ENCODE peak calls at places on chromosomes 12 and 14, in six cellular contexts. R is adrenal gland, M is neural progenitor cell, E is uterus, Y is pancreas, W is fibroblast of the aortic adventitia. K is an unnamed sample.

GRCh38 chr12:108744021-108744897 is 12.9 kb upstream of the CORO1C start:
- DNase-seq in R (no peak), M (no peak), E (peak; percentile 4), Y (no peak), W (no peak), K (no peak)

GRCh38 chr12:78963439-78964222 is 99.1 kb downstream of the SYT1 start:
- DNase-seq in R (no peak), M (no peak), E (no peak), Y (no peak), W (peak; percentile 43), K (no peak)

GRCh38 chr12:25690996-25691864 is 138.1 kb upstream of the LMNTD1 start:
- DNase-seq in R (no peak), M (no peak), E (no peak), Y (no peak), W (peak; percentile 45), K (no peak)

GRCh38 chr12:1773937-1774655 is 46.3 kb upstream of the LRTM2 start:
- DNase-seq in R (no peak), M (no peak), E (no peak), Y (no peak), W (no peak), K (no peak)

GRCh38 chr14:68561531-68562007 is 231.3 kb downstream of the ZFP36L1 start:
- DNase-seq in R (no peak), M (no peak), E (no peak), Y (no peak), W (no peak), K (no peak)

GRCh38 chr14:45251912-45252311 is 1.1 kb downstream of the MIS18BP1 start:
- DNase-seq in R (no peak), M (peak; percentile 5), E (no peak), Y (no peak), W (peak; percentile 26), K (no peak)

GRCh38 chr12:67524861-67525499 is 123.6 kb upstream of the DYRK2 start:
- DNase-seq in R (no peak), M (no peak), E (no peak), Y (no peak), W (no peak), K (no peak)

GRCh38 chr12:26723379-26724308 is 109.3 kb downstream of the ITPR2 start:
- DNase-seq in R (peak; percentile 34), M (no peak), E (no peak), Y (no peak), W (peak; percentile 91), K (no peak)

GRCh38 chr12:2642176-2642892 is 152.4 kb upstream of the FKBP4 start:
- DNase-seq in R (no peak), M (no peak), E (no peak), Y (no peak), W (no peak), K (no peak)

GRCh38 chr12:77540097-77540496 is 290.6 kb upstream of the NAV3 start:
- DNase-seq in R (no peak), M (no peak), E (no peak), Y (no peak), W (no peak), K (no peak)

GRCh38 chr12:48037267-48037915 is 33.1 kb upstream of the COL2A1 start:
- DNase-seq in R (no peak), M (peak; percentile 95), E (no peak), Y (no peak), W (peak; percentile 4), K (peak; percentile 68)

GRCh38 chr12:11860026-11860425 is 210.6 kb downstream of the ETV6 start:
- DNase-seq in R (no peak), M (no peak), E (no peak), Y (no peak), W (no peak), K (no peak)

GRCh38 chr12:100127766-100128508 is 14.7 kb downstream of the BLTP3B start:
- DNase-seq in R (no peak), M (no peak), E (no peak), Y (no peak), W (peak; percentile 76), K (no peak)

GRCh38 chr12:95966287-95966870 is 23.2 kb downstream of the AMDHD1 start:
- DNase-seq in R (no peak), M (no peak), E (no peak), Y (no peak), W (no peak), K (no peak)

GRCh38 chr14:89628521-89628920 is 211.5 kb upstream of the FOXN3 start:
- DNase-seq in R (no peak), M (no peak), E (no peak), Y (no peak), W (no peak), K (no peak)

GRCh38 chr12:131723532-131723931 is 12.6 kb downstream of the SFSWAP start:
- DNase-seq in R (no peak), M (peak; percentile 60), E (no peak), Y (no peak), W (no peak), K (no peak)

GRCh38 chr14:50998612-50999011 is 54.3 kb upstream of the PYGL start:
- DNase-seq in R (no peak), M (no peak), E (no peak), Y (no peak), W (no peak), K (no peak)

GRCh38 chr12:3604750-3605638 is 114.0 kb downstream of the PRMT8 start:
- DNase-seq in R (no peak), M (peak; percentile 39), E (no peak), Y (peak; percentile 62), W (peak; percentile 6), K (no peak)

GRCh38 chr14:64098120-64098519 is 196.1 kb downstream of the ESR2 start:
- DNase-seq in R (no peak), M (no peak), E (no peak), Y (no peak), W (no peak), K (no peak)

GRCh38 chr14:93536945-93537344 is 106.2 kb downstream of the UNC79 start:
- DNase-seq in R (no peak), M (peak; percentile 68), E (no peak), Y (no peak), W (peak; percentile 29), K (no peak)

GRCh38 chr14:96574633-96575191 is 72.5 kb downstream of the PAPOLA start:
- DNase-seq in R (no peak), M (no peak), E (peak; percentile 32), Y (no peak), W (peak; percentile 92), K (no peak)

GRCh38 chr12:1306096-1306495 is 288.3 kb downstream of the FBXL14 start:
- DNase-seq in R (no peak), M (no peak), E (no peak), Y (peak; percentile 43), W (peak; percentile 19), K (no peak)

GRCh38 chr12:107571492-107571891 is 114.1 kb upstream of the PWP1 start:
- DNase-seq in R (no peak), M (no peak), E (no peak), Y (no peak), W (no peak), K (no peak)

GRCh38 chr12:125549836-125550235 is 484.6 kb downstream of the AACS start:
- DNase-seq in R (no peak), M (no peak), E (no peak), Y (no peak), W (no peak), K (no peak)
- TF ChIP-seq CTCF in R (no peak), M (peak; percentile 45), E (no peak), Y (no peak), W (peak; percentile 53), K (peak; percentile 68)

GRCh38 chr12:43914391-43914790 is 78.5 kb downstream of the TMEM117 start:
- DNase-seq in R (no peak), M (no peak), E (no peak), Y (no peak), W (no peak), K (no peak)

GRCh38 chr12:43917896-43918295 is 82.0 kb downstream of the TMEM117 start:
- DNase-seq in R (no peak), M (no peak), E (no peak), Y (no peak), W (no peak), K (no peak)

GRCh38 chr12:43912851-43913250 is 77.0 kb downstream of the TMEM117 start:
- DNase-seq in R (no peak), M (no peak), E (no peak), Y (no peak), W (no peak), K (no peak)

DNA sequence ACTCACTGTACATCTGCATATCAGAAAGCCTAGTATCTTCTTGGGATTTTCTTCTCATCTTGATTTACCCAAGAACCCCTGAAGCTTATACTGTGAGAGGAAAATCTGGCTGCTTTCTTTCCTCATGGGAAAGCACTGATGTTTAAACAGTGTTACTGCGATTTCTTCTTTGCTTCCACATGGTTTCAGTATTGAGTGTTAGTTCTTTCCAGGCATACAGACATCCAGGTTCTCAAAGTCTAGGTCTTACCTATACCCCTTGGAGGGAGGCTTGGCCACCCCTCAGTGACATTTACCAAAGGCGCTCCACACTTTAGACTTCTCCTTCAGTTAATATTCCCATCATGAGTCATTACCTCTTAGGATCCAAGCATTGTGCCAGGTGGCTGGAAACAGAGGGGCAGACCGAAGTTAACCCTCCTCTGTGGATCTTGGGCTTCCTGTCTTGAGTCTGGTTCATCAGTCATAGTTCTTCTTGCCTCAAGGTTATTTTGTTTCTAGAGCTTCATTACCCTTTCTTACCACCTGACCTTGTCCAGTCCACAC is 79.1 kb downstream of the TMEM117 start:
- DNase-seq in R (no peak), M (peak; percentile 28), E (no peak), Y (no peak), W (no peak), K (no peak)
- TF ChIP-seq CTCF in R (no peak), M (peak; percentile 55), E (no peak), Y (no peak), W (no peak), K (no peak)

GRCh38 chr12:56299853-56300643 is at the start of gene CS:
- DNase-seq in R (peak; percentile 100), M (peak; percentile 100), E (peak; percentile 98), Y (peak; percentile 99), W (peak; percentile 96), K (peak; percentile 97)
- TF ChIP-seq CTCF in R (no peak), M (peak; percentile 8), E (no peak), Y (no peak), W (no peak), K (no peak)

GRCh38 chr14:95303107-95303506 is 16.6 kb downstream of the CLMN start:
- DNase-seq in R (no peak), M (no peak), E (no peak), Y (no peak), W (no peak), K (no peak)
- TF ChIP-seq CTCF in R (no peak), M (no peak), E (no peak), Y (no peak), W (no peak), K (no peak)

DNA sequence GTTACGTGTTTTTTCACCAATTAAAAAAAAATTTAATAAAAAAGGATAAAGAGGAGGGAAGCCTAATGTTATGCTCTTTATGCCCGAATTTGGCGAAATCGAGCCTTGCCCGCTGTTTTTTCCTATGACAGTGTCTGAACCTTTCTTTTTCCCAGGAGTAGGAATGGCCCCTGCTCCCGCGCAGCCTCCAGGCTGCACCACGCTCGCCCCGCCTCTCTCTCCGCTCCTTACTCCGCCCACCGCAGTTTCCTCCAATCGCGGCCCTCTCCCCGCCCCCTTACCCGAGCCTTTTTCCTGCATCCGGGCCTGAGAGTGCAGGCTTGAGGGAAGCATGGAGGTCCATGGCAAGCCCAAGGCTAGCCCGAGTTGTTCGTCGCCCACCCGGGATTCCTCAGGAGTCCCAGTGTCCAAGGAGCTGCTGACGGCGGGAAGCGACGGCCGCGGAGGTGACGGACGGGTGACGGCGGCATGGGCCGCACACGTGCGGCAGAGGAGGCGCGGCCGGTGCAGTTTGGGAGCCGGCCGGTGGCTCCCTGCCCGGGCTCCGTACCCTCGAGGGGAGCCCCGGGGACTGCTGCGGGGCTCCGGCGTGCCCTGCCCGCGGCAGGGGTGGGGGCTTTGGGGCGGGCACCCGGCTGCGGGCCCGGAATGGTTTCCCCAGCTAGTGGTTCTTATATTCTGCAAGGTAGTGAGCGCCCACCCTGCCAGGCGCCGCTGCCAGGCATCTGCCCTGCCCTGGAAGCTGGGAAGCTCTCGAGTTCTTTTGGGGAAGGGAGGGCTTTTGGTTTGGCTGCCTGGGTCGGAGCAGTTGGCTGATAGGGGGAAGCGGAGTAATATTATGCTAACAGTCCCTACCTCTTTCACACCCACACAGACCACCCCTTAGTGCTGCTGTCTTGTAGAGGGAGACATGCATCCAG is at the start of gene NOPCHAP1:
- DNase-seq in R (peak; percentile 91), M (peak; percentile 95), E (peak; percentile 93), Y (peak; percentile 93), W (peak; percentile 75), K (peak; percentile 84)
- TF ChIP-seq CTCF in R (no peak), M (no peak), E (no peak), Y (no peak), W (no peak), K (no peak)